ENCODE peak calls at places on chromosome 1, in nine cellular contexts. E, I, M, T, L, O, S, B and K are unnamed samples.

GRCh38 chr1:27574871-27575831 is 28.8 kb downstream of the AHDC1 start:
- DNase-seq in E (no peak), I (no peak), M (peak), T (peak), L (no peak), O (no peak), S (peak), B (peak), K (peak)

GRCh38 chr1:39352881-39353280 is 138.6 kb upstream of the BMP8A start:
- DNase-seq in E (no peak), I (no peak), M (no peak), T (no peak), L (no peak), O (no peak), S (no peak), B (no peak), K (peak)

GRCh38 chr1:94801919-94802546 is 18.1 kb upstream of the SLC44A3 start:
- DNase-seq in E (peak), I (no peak), M (peak), T (peak), L (no peak), O (no peak), S (peak), B (peak), K (peak)

GRCh38 chr1:117572546-117572945 is 33.3 kb upstream of the TENT5C start:
- DNase-seq in E (no peak), I (no peak), M (no peak), T (no peak), L (peak), O (peak), S (no peak), B (peak), K (no peak)

GRCh38 chr1:217907504-217907903 is 276.4 kb downstream of the SPATA17 start:
- DNase-seq in E (no peak), I (no peak), M (no peak), T (peak), L (no peak), O (no peak), S (no peak), B (no peak), K (peak)

GRCh38 chr1:79716481-79716880 is 710.0 kb upstream of the ADGRL4 start:
- DNase-seq in E (no peak), I (no peak), M (peak), T (peak), L (no peak), O (no peak), S (peak), B (no peak), K (no peak)

GRCh38 chr1:21490774-21491482 is 18.3 kb upstream of the ALPL start:
- DNase-seq in E (no peak), I (no peak), M (peak), T (peak), L (no peak), O (peak), S (peak), B (peak), K (peak)

GRCh38 chr1:15323351-15323988 is 76.4 kb downstream of the FHAD1 start:
- DNase-seq in E (peak), I (peak), M (peak), T (peak), L (peak), O (peak), S (peak), B (peak), K (peak)

GRCh38 chr1:54854376-54855020 is 32.5 kb downstream of the DHCR24 start:
- DNase-seq in E (no peak), I (no peak), M (peak), T (no peak), L (no peak), O (no peak), S (no peak), B (no peak), K (peak)

GRCh38 chr1:205568469-205569361 is 63.1 kb downstream of the ELK4 start:
- DNase-seq in E (no peak), I (no peak), M (no peak), T (no peak), L (no peak), O (no peak), S (no peak), B (no peak), K (peak)

GRCh38 chr1:58933599-58933926 is 149.7 kb upstream of the JUN start:
- DNase-seq in E (no peak), I (no peak), M (no peak), T (peak), L (no peak), O (no peak), S (no peak), B (peak), K (no peak)

GRCh38 chr1:41613646-41614592 is 129.4 kb upstream of the EDN2 start:
- DNase-seq in E (no peak), I (no peak), M (peak), T (peak), L (no peak), O (no peak), S (no peak), B (no peak), K (peak)